ENCODE peak calls at places on chromosomes 16 and 17, in seven cellular contexts. R is Karpas-422, Z is H1, C is cardiac fibroblast, O is fibroblast of lung, X is adrenal gland, H is cardiac muscle cell. N is an unnamed sample.
A peak's percentile ranks its signal among the peaks of the same experiment; 100 is the strongest.

GRCh38 chr16:12646490-12647274 is 157.0 kb downstream of the CPPED1 start:
- DNase-seq in Z (no peak), O (peak; percentile 10), X (no peak), R (no peak), H (no peak), C (peak; percentile 6), N (no peak)

GRCh38 chr17:69501591-69502468 is 87.3 kb downstream of the MAP2K6 start:
- DNase-seq in R (peak; percentile 89), Z (no peak), X (no peak), O (peak; percentile 81), C (peak; percentile 64), H (peak; percentile 52), N (no peak)

GRCh38 chr17:32993977-32994376 is 2.3 kb downstream of the SPACA3 start:
- DNase-seq in H (no peak), C (no peak), O (no peak), Z (no peak), X (no peak), R (no peak), N (no peak)

GRCh38 chr17:28398280-28398981 is 7.6 kb downstream of the SLC46A1 start:
- DNase-seq in X (peak; percentile 55), Z (no peak), R (no peak), O (no peak), C (no peak), H (no peak), N (no peak)

GRCh38 chr17:50469005-50469605 is 425 bp upstream of the CHAD start:
- DNase-seq in O (no peak), C (no peak), X (no peak), R (no peak), H (no peak), Z (no peak), N (no peak)

GRCh38 chr17:78683031-78683961 is 98.8 kb downstream of the CYTH1 start:
- DNase-seq in Z (no peak), R (no peak), C (no peak), H (no peak), O (no peak), X (no peak), N (no peak)

GRCh38 chr16:68062910-68063393 is 22.2 kb upstream of the NFATC3 start:
- DNase-seq in X (no peak), R (no peak), C (no peak), Z (no peak), H (no peak), O (no peak), N (no peak)

GRCh38 chr16:67516296-67517177 is 12.1 kb upstream of the RIPOR1 start:
- DNase-seq in R (no peak), X (no peak), H (no peak), O (peak; percentile 79), C (peak; percentile 54), Z (no peak), N (peak; percentile 21)

GRCh38 chr17:58415371-58416055 is 1.8 kb downstream of the RNF43 start:
- DNase-seq in R (no peak), H (peak; percentile 29), O (no peak), C (no peak), X (peak; percentile 50), Z (no peak), N (no peak)
- H3K4me3 ChIP-seq in R (no peak overlapping the region), H (peak overlapping the region; percentile 51), O (no peak overlapping the region), C (no peak overlapping the region), X (no peak overlapping the region), Z (no peak overlapping the region), N (no peak overlapping the region)

GRCh38 chr16:17053536-17054160 is 417.1 kb downstream of the XYLT1 start:
- DNase-seq in C (no peak), H (no peak), O (no peak), X (no peak), Z (no peak), R (peak; percentile 59), N (no peak)

DNA sequence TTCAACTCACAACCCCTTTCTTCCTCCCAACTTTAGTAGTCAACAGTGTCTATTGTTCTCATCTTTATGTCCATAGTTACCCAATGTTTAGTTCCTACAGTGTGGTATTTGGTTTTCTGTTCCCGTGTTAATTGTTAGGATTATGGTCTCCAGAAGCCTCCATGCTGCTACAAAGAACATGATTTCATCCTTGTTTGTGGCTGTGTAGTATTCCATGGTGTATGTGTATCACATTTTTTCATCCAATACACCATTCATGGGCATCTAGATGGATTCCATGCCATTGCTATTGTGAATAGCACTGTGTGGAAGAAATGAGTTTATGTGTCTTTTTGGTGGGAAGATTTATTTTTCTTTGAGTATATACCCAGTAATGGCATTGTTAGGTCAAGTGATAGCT is 420.3 kb downstream of the XYLT1 start:
- DNase-seq in X (no peak), H (no peak), C (no peak), R (no peak), O (no peak), Z (no peak), N (no peak)
- H3K4me3 ChIP-seq in X (no peak overlapping the region), H (no peak overlapping the region), C (no peak overlapping the region), R (no peak overlapping the region), O (no peak overlapping the region), Z (no peak overlapping the region), N (no peak overlapping the region)

GRCh38 chr17:18259621-18260331 is 686 bp upstream of the MIEF2 start:
- DNase-seq in O (peak; percentile 60), X (no peak), C (no peak), R (no peak), Z (no peak), H (no peak), N (no peak)
- H3K4me3 ChIP-seq in O (peak overlapping the region; percentile 31), X (no peak overlapping the region), C (peak overlapping the region; percentile 68), R (peak overlapping the region; percentile 77), Z (peak overlapping the region; percentile 84), H (peak overlapping the region; percentile 48), N (peak overlapping the region; percentile 92)

GRCh38 chr16:56936950-56937349 is 5.0 kb downstream of the HERPUD1 start:
- DNase-seq in H (no peak), Z (no peak), C (no peak), O (no peak), R (no peak), X (no peak), N (no peak)
- H3K4me3 ChIP-seq in H (no peak overlapping the region), Z (no peak overlapping the region), C (no peak overlapping the region), O (peak overlapping the region; percentile 96), R (no peak overlapping the region), X (no peak overlapping the region), N (no peak overlapping the region)

DNA sequence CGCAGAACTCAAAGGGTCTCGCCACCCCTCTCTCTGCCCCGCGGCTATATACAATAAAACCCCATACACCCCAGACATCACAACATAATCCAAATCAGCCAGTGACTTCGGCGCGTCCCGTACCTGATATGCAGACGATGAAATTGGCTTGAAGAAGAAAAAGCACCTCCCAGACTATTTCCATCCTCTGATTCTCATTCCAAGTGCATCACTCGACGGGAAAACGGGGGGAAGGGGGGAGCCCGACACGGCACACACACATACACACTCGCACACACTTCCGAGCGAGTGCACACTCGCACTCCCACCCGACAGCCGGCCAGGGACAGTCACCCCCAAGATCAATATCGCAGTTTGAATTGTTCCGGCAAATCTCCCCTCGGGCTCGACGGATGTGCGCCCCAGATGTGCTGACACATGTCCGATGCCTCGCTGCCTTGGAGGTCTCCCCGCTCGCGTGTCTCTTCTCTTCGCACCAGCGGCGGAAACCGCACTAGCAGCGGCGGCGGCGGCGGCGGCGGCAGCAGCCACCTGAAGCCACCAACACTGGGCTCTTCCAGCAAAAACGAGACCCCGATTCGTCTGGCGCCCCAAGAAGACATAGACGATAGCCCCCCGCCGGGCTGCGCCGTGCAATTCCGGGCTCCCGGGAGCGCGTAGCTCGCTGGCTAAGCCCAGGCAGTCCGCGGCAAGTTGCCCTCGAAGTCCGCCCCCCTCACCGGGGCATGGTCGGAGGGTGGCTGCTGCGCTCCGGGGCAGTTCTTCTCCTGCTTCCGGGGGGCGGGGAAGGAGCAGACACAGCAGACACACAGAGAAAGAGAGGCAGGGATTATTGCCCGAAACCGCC is 688 bp downstream of the CA10 start:
- DNase-seq in C (no peak), X (no peak), R (no peak), H (no peak), O (no peak), Z (peak; percentile 72), N (no peak)
- H3K4me3 ChIP-seq in C (no peak overlapping the region), X (no peak overlapping the region), R (no peak overlapping the region), H (peak overlapping the region; percentile 25), O (no peak overlapping the region), Z (peak overlapping the region; percentile 65), N (no peak overlapping the region)